ENCODE peak calls at places on chromosome X, in four cellular contexts. C is KBM-7, U is H54, F is mucosa of gallbladder. S is an unnamed sample.

GRCh38 chrX:54419559-54420302 is 20.5 kb upstream of the TSR2 start:
- DNase-seq in C (no peak), U (no peak), F (no peak), S (no peak)

GRCh38 chrX:39734174-39734776 is 363.5 kb downstream of the BCOR start:
- DNase-seq in C (no peak), U (no peak), F (no peak), S (no peak)

GRCh38 chrX:10755477-10756334 is 135.3 kb upstream of the MID1 start:
- DNase-seq in C (no peak), U (no peak), F (peak; percentile 11), S (peak; percentile 6)

GRCh38 chrX:36434521-36434920 is 515.0 kb downstream of the CFAP47 start:
- DNase-seq in C (no peak), U (no peak), F (no peak), S (no peak)

GRCh38 chrX:147803948-147804347 is 107.8 kb upstream of the FMR1 start:
- DNase-seq in C (peak; percentile 31), U (peak; percentile 2), F (no peak), S (no peak)

GRCh38 chrX:37854148-37854547 is 6.8 kb upstream of the DYNLT3 start:
- DNase-seq in C (no peak), U (no peak), F (no peak), S (no peak)

GRCh38 chrX:17585006-17585405 is 152.3 kb upstream of the SCML1 start:
- DNase-seq in C (no peak), U (no peak), F (no peak), S (no peak)

GRCh38 chrX:19677121-19677520 is 161.8 kb upstream of the MAP3K15 start:
- DNase-seq in C (no peak), U (no peak), F (no peak), S (no peak)

GRCh38 chrX:107566603-107567262 is 61.6 kb upstream of the PRPS1 start:
- DNase-seq in C (no peak), U (no peak), F (no peak), S (no peak)

GRCh38 chrX:154890990-154891639 is 5.0 kb downstream of the F8A1 start:
- DNase-seq in C (no peak), U (no peak), F (no peak), S (no peak)

GRCh38 chrX:135625995-135626394 is 87.4 kb upstream of the CT45A1 start:
- DNase-seq in C (no peak), U (no peak), F (no peak), S (no peak)

GRCh38 chrX:10166248-10166716 is 9.5 kb downstream of the CLCN4 start:
- DNase-seq in C (no peak), U (no peak), F (no peak), S (no peak)

GRCh38 chrX:111447298-111447697 is 35.3 kb upstream of the DCX start:
- DNase-seq in C (peak; percentile 56), U (no peak), F (peak; percentile 16), S (no peak)

GRCh38 chrX:133414399-133415275 is 652 bp downstream of the GPC4 start:
- DNase-seq in C (peak; percentile 4), U (peak; percentile 13), F (no peak), S (no peak)

GRCh38 chrX:74246524-74246923 is 57.5 kb upstream of the ZCCHC13 start:
- DNase-seq in C (no peak), U (peak; percentile 4), F (no peak), S (no peak)

GRCh38 chrX:109475174-109475891 is 6.6 kb downstream of the GUCY2F start:
- DNase-seq in C (peak; percentile 79), U (peak; percentile 19), F (peak; percentile 34), S (no peak)

GRCh38 chrX:103831342-103831802 is 685 bp downstream of the RAB9B start:
- DNase-seq in C (peak; percentile 46), U (no peak), F (no peak), S (no peak)

GRCh38 chrX:138917781-138918180 is 206.3 kb upstream of the FGF13 start:
- DNase-seq in C (no peak), U (peak; percentile 1), F (no peak), S (no peak)

GRCh38 chrX:44908838-44909237 is 35.9 kb downstream of the KDM6A start:
- DNase-seq in C (no peak), U (no peak), F (no peak), S (no peak)

GRCh38 chrX:55715847-55716246 is 1.7 kb upstream of the RRAGB start:
- DNase-seq in C (peak; percentile 53), U (no peak), F (no peak), S (no peak)

GRCh38 chrX:9677098-9677739 is 88.4 kb downstream of the GPR143 start:
- DNase-seq in C (no peak), U (no peak), F (no peak), S (no peak)

GRCh38 chrX:85359051-85359450 is 20.4 kb downstream of the POF1B start:
- DNase-seq in C (no peak), U (no peak), F (no peak), S (no peak)

GRCh38 chrX:37314526-37314925 is 34.6 kb upstream of the PRRG1 start:
- DNase-seq in C (no peak), U (no peak), F (no peak), S (no peak)

GRCh38 chrX:140712413-140713173 is 3.0 kb downstream of the LINC00632 start:
- DNase-seq in C (peak; percentile 55), U (peak; percentile 12), F (peak; percentile 19), S (peak; percentile 72)

GRCh38 chrX:10062352-10062751 is 94.4 kb upstream of the CLCN4 start:
- DNase-seq in C (no peak), U (no peak), F (no peak), S (no peak)

GRCh38 chrX:150581093-150581775 is 12.8 kb downstream of the MTM1 start:
- DNase-seq in C (no peak), U (peak; percentile 15), F (no peak), S (no peak)

GRCh38 chrX:103540145-103540544 is 20.9 kb upstream of the RAB40A start:
- DNase-seq in C (no peak), U (no peak), F (no peak), S (no peak)

GRCh38 chrX:45851434-45851991 is 650.8 kb upstream of the DIPK2B start:
- DNase-seq in C (peak; percentile 75), U (no peak), F (no peak), S (no peak)

GRCh38 chrX:40953369-40953768 is 131.9 kb upstream of the USP9X start:
- DNase-seq in C (peak; percentile 48), U (no peak), F (no peak), S (no peak)

GRCh38 chrX:71253253-71254091 is 468 bp downstream of the ZMYM3 start:
- DNase-seq in C (peak; percentile 54), U (peak; percentile 38), F (no peak), S (no peak)

GRCh38 chrX:17192111-17192510 is 182.9 kb upstream of the NHS start:
- DNase-seq in C (no peak), U (no peak), F (no peak), S (no peak)

S was measured in T1000.